ENCODE peak calls at places on chromosomes 13 and 19, in ten cellular contexts. G is ELR, V is GF-D8, L is non-pigmented ciliary epithelial cell, B is putamen, Y is T-helper 1 cell, R is mucosa of descending colon, X is NCI-H1092, D is A172, Q is AG08395. O is an unnamed sample.

GRCh38 chr19:21587549-21587948 is 82.1 kb downstream of the ZNF429 start:
- DNase-seq in R (no peak), G (no peak), X (no peak), V (no peak), Q (no peak), L (no peak), D (no peak), B (no peak), Y (no peak), O (no peak)

GRCh38 chr13:102817907-102818306 is 19.0 kb downstream of the BIVM start:
- DNase-seq in Y (no peak), V (no peak), D (no peak), B (no peak), G (peak; percentile 35), X (no peak), Q (no peak), R (no peak), L (no peak), O (no peak)

GRCh38 chr13:104442541-104442940 is 1376.3 kb upstream of the SLC10A2 start:
- DNase-seq in V (no peak), Q (no peak), G (no peak), R (no peak), Y (no peak), L (no peak), X (no peak), B (no peak), D (no peak), O (no peak)

GRCh38 chr13:106418556-106418955 is 116.9 kb downstream of the EFNB2 start:
- DNase-seq in G (peak; percentile 72), V (no peak), R (no peak), Y (no peak), L (no peak), Q (peak; percentile 83), X (no peak), B (no peak), D (peak; percentile 20), O (peak; percentile 54)

GRCh38 chr13:28620011-28620830 is 38.7 kb upstream of the POMP start:
- DNase-seq in Q (peak; percentile 10), D (no peak), B (no peak), R (no peak), Y (no peak), X (no peak), G (no peak), L (no peak), V (no peak), O (no peak)

GRCh38 chr19:5083547-5083965 is 114.6 kb downstream of the KDM4B start:
- DNase-seq in X (no peak), V (no peak), Y (no peak), Q (no peak), L (peak; percentile 10), G (no peak), D (no peak), B (no peak), R (no peak), O (no peak)

GRCh38 chr13:33285420-33286124 is at the start of gene STARD13:
- DNase-seq in Q (peak; percentile 98), B (peak; percentile 96), L (peak; percentile 93), G (peak; percentile 99), X (no peak), R (peak; percentile 90), Y (no peak), V (no peak), D (peak; percentile 96), O (peak; percentile 96)

GRCh38 chr13:37395544-37395943 is 203.0 kb downstream of the POSTN start:
- DNase-seq in V (no peak), Q (no peak), D (no peak), B (no peak), L (no peak), G (no peak), X (no peak), Y (no peak), R (no peak), O (no peak)

GRCh38 chr13:111479412-111479811 is 159.0 kb downstream of the TEX29 start:
- DNase-seq in B (no peak), V (no peak), D (no peak), Q (no peak), G (no peak), X (no peak), Y (no peak), R (no peak), L (no peak), O (no peak)

GRCh38 chr19:32691952-32692726 is 518 bp downstream of the NUDT19 start:
- DNase-seq in Y (peak; percentile 30), R (peak; percentile 86), X (no peak), G (peak; percentile 62), L (no peak), Q (peak; percentile 52), B (peak; percentile 26), V (peak; percentile 27), D (peak; percentile 28), O (peak; percentile 49)

GRCh38 chr13:112874751-112875300 is 94.2 kb upstream of the MCF2L start:
- DNase-seq in B (no peak), Q (no peak), L (no peak), Y (no peak), R (peak; percentile 49), X (no peak), V (no peak), G (no peak), D (no peak), O (no peak)

GRCh38 chr13:42539670-42540069 is 34.3 kb upstream of the TNFSF11 start:
- DNase-seq in L (peak; percentile 24), D (peak; percentile 28), Q (no peak), G (peak; percentile 54), Y (no peak), V (no peak), X (no peak), B (no peak), R (no peak), O (peak; percentile 79)

GRCh38 chr13:113123226-113124150 is 889 bp downstream of the F10 start:
- DNase-seq in Y (no peak), B (no peak), R (no peak), G (peak; percentile 17), D (no peak), X (no peak), L (no peak), Q (peak; percentile 60), V (no peak), O (no peak)

GRCh38 chr19:54606891-54607781 is 13.7 kb downstream of the LILRA1 start:
- DNase-seq in R (no peak), Q (no peak), B (peak; percentile 69), G (no peak), L (no peak), D (no peak), Y (no peak), V (no peak), X (no peak), O (no peak)

GRCh38 chr13:76888421-76888820 is 2.2 kb upstream of the KCTD12 start:
- DNase-seq in Q (no peak), R (no peak), L (no peak), G (no peak), B (no peak), D (no peak), X (no peak), V (no peak), Y (no peak), O (no peak)